ENCODE peak calls at places on chromosomes 6 and 20, in nine cellular contexts. Z, B, Y, E, F, I, P, D and G are unnamed samples.

GRCh38 chr20:14632906-14633305 is 295.5 kb upstream of the FLRT3 start:
- DNase-seq in Z (no peak), B (no peak), Y (no peak), E (peak), F (no peak), I (no peak), P (no peak), D (no peak), G (no peak)

GRCh38 chr6:109292983-109293586 is 89.2 kb downstream of the CD164 start:
- DNase-seq in Z (no peak), B (no peak), Y (no peak), E (no peak), F (no peak), I (no peak), P (no peak), D (no peak), G (no peak)

GRCh38 chr20:58141496-58141895 is 87.0 kb downstream of the ANKRD60 start:
- DNase-seq in Z (no peak), B (no peak), Y (no peak), E (no peak), F (no peak), I (no peak), P (no peak), D (no peak), G (no peak)

GRCh38 chr6:20058912-20059311 is 153.4 kb downstream of the MBOAT1 start:
- DNase-seq in Z (no peak), B (no peak), Y (no peak), E (no peak), F (no peak), I (no peak), P (no peak), D (no peak), G (no peak)

GRCh38 chr6:167558213-167558869 is 233.5 kb downstream of the TTLL2 start:
- DNase-seq in Z (no peak), B (no peak), Y (no peak), E (no peak), F (no peak), I (no peak), P (no peak), D (no peak), G (no peak)

GRCh38 chr6:25889877-25890853 is 16.1 kb upstream of the SLC17A3 start:
- DNase-seq in Z (peak), B (peak), Y (no peak), E (peak), F (no peak), I (peak), P (peak), D (no peak), G (no peak)

GRCh38 chr6:81241717-81242116 is 510.8 kb downstream of the TENT5A start:
- DNase-seq in Z (no peak), B (peak), Y (no peak), E (peak), F (no peak), I (no peak), P (no peak), D (peak), G (no peak)

GRCh38 chr6:4434655-4435054 is 299.3 kb upstream of the ECI2 start:
- DNase-seq in Z (no peak), B (no peak), Y (no peak), E (no peak), F (no peak), I (no peak), P (no peak), D (no peak), G (no peak)

GRCh38 chr20:53993310-53993709 is 77.1 kb downstream of the BCAS1 start:
- DNase-seq in Z (no peak), B (no peak), Y (no peak), E (no peak), F (no peak), I (no peak), P (no peak), D (no peak), G (no peak)

GRCh38 chr6:36822506-36823269 is 16.6 kb downstream of the CPNE5 start:
- DNase-seq in Z (no peak), B (no peak), Y (no peak), E (peak), F (no peak), I (no peak), P (no peak), D (no peak), G (no peak)

GRCh38 chr6:138161434-138162103 is at the start of gene ARFGEF3:
- DNase-seq in Z (peak), B (no peak), Y (peak), E (peak), F (peak), I (peak), P (peak), D (no peak), G (peak)

GRCh38 chr20:34262488-34263288 is 21.5 kb downstream of the ASIP start:
- DNase-seq in Z (no peak), B (peak), Y (peak), E (peak), F (no peak), I (peak), P (no peak), D (no peak), G (no peak)

GRCh38 chr20:21396921-21397340 is 395 bp downstream of the NKX2-4 start:
- DNase-seq in Z (no peak), B (no peak), Y (peak), E (no peak), F (peak), I (no peak), P (no peak), D (no peak), G (no peak)

GRCh38 chr20:17931513-17931912 is 37.1 kb downstream of the SNX5 start:
- DNase-seq in Z (no peak), B (no peak), Y (no peak), E (no peak), F (no peak), I (no peak), P (no peak), D (no peak), G (no peak)

GRCh38 chr6:110590821-110591351 is 114.5 kb upstream of the SLC22A16 start:
- DNase-seq in Z (no peak), B (peak), Y (peak), E (peak), F (peak), I (no peak), P (no peak), D (no peak), G (no peak)

GRCh38 chr6:31829633-31830492 is 2.3 kb downstream of the HSPA1B start:
- DNase-seq in Z (peak), B (peak), Y (no peak), E (peak), F (peak), I (peak), P (no peak), D (no peak), G (no peak)

GRCh38 chr20:62192635-62193034 is 9.8 kb downstream of the MTG2 start:
- DNase-seq in Z (no peak), B (no peak), Y (no peak), E (no peak), F (no peak), I (no peak), P (no peak), D (no peak), G (no peak)

GRCh38 chr6:75437451-75438185 is 56.0 kb downstream of the FILIP1 start:
- DNase-seq in Z (no peak), B (peak), Y (no peak), E (peak), F (no peak), I (no peak), P (no peak), D (no peak), G (no peak)

GRCh38 chr20:58636396-58636982 is 14.6 kb upstream of the STX16 start:
- DNase-seq in Z (no peak), B (no peak), Y (no peak), E (no peak), F (no peak), I (no peak), P (no peak), D (no peak), G (no peak)

GRCh38 chr20:16498526-16499140 is 74.6 kb downstream of the KIF16B start:
- DNase-seq in Z (no peak), B (peak), Y (no peak), E (no peak), F (no peak), I (no peak), P (no peak), D (no peak), G (no peak)

GRCh38 chr6:7909323-7910276 is 988 bp downstream of the TXNDC5 start:
- DNase-seq in Z (peak), B (peak), Y (peak), E (peak), F (peak), I (peak), P (peak), D (no peak), G (no peak)

GRCh38 chr6:3643921-3644320 is 107.6 kb downstream of the PXDC1 start:
- DNase-seq in Z (no peak), B (no peak), Y (no peak), E (no peak), F (no peak), I (no peak), P (no peak), D (no peak), G (no peak)

GRCh38 chr6:32763417-32763816 is at the start of gene HLA-DQB2:
- DNase-seq in Z (no peak), B (no peak), Y (no peak), E (peak), F (no peak), I (no peak), P (no peak), D (no peak), G (no peak)

GRCh38 chr6:169970306-169970988 is 219.0 kb downstream of the ERMARD start:
- DNase-seq in Z (peak), B (no peak), Y (no peak), E (no peak), F (no peak), I (no peak), P (peak), D (no peak), G (no peak)

GRCh38 chr20:1636621-1637020 is 16.8 kb upstream of the SIRPB1 start:
- DNase-seq in Z (no peak), B (no peak), Y (no peak), E (no peak), F (no peak), I (no peak), P (no peak), D (no peak), G (no peak)
- TF ChIP-seq CTCF in Z (no peak), B (no peak), Y (no peak), E (no peak), F (no peak), I (no peak), P (no peak), D (no peak), G (no peak)

DNA sequence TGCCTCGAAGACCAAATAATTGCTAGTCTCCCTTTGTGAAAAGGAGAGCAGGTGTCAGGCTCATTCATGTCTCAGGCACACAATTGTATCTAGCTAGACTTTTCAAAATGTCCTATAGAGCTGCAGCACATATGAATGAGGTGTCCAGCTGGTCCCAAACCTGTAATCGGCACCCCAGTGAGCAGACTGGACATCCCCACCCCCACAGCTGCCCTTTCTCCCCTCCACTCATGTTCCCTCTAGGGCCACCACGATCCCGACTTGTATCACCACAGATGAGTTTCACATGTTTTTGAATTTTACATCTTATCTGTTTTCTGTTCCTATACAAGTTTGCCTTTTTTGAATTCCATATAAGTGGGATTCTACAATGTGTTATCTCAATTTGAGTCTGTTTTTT is 123.7 kb downstream of the CEBPB start:
- DNase-seq in Z (no peak), B (no peak), Y (no peak), E (no peak), F (no peak), I (no peak), P (no peak), D (no peak), G (no peak)
- TF ChIP-seq CTCF in Z (no peak), B (no peak), Y (no peak), E (no peak), F (no peak), I (no peak), P (no peak), D (no peak), G (no peak)

GRCh38 chr6:73308712-73309533 is 45.2 kb downstream of the DPPA5 start:
- DNase-seq in Z (no peak), B (peak), Y (no peak), E (peak), F (no peak), I (peak), P (no peak), D (no peak), G (no peak)
- TF ChIP-seq CTCF in Z (no peak), B (peak), Y (no peak), E (peak), F (no peak), I (no peak), P (no peak), D (peak), G (no peak)

GRCh38 chr6:16386056-16386455 is 147.7 kb downstream of the GMPR start:
- DNase-seq in Z (no peak), B (no peak), Y (no peak), E (no peak), F (no peak), I (no peak), P (no peak), D (no peak), G (no peak)
- TF ChIP-seq CTCF in Z (no peak), B (no peak), Y (no peak), E (no peak), F (no peak), I (no peak), P (no peak), D (no peak), G (no peak)

DNA sequence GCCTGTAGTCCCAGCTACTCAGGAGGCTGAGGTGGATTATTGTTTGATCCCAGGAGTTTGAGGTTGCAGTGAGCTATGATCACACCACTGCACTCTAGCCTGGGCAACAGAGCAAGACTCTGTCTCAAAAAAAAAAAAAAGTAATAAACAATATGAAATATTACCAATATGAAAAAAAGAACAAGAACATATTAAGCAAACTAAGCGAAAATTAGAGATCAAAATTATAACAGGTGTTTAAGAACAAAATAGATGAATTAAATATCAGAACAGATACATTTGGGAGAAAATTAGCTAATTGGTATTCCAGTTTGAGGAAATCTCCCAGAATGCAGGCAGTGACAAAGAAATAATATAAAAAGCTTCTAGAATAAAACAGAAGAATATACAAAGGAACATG is 23.3 kb downstream of the GLO1 start:
- DNase-seq in Z (no peak), B (no peak), Y (no peak), E (no peak), F (no peak), I (no peak), P (no peak), D (no peak), G (no peak)
- TF ChIP-seq CTCF in Z (no peak), B (no peak), Y (no peak), E (no peak), F (no peak), I (no peak), P (no peak), D (no peak), G (no peak)

GRCh38 chr6:1526689-1527088 is 83.0 kb upstream of the FOXC1 start:
- DNase-seq in Z (no peak), B (peak), Y (no peak), E (no peak), F (no peak), I (no peak), P (no peak), D (no peak), G (no peak)

GRCh38 chr6:1522779-1523178 is 86.9 kb upstream of the FOXC1 start:
- DNase-seq in Z (no peak), B (no peak), Y (no peak), E (no peak), F (no peak), I (no peak), P (no peak), D (no peak), G (no peak)

GRCh38 chr6:1527098-1527497 is 82.6 kb upstream of the FOXC1 start:
- DNase-seq in Z (peak), B (peak), Y (peak), E (peak), F (no peak), I (no peak), P (no peak), D (peak), G (no peak)

GRCh38 chr6:1525364-1526038 is 84.2 kb upstream of the FOXC1 start:
- DNase-seq in Z (no peak), B (no peak), Y (no peak), E (no peak), F (no peak), I (no peak), P (no peak), D (no peak), G (no peak)

GRCh38 chr6:1524040-1524480 is 85.7 kb upstream of the FOXC1 start:
- DNase-seq in Z (peak), B (peak), Y (peak), E (peak), F (peak), I (peak), P (peak), D (no peak), G (no peak)
- TF ChIP-seq CTCF in Z (peak), B (peak), Y (peak), E (peak), F (peak), I (peak), P (peak), D (peak), G (no peak)

GRCh38 chr6:88517737-88518136 is 351.6 kb upstream of the CNR1 start:
- DNase-seq in Z (no peak), B (no peak), Y (no peak), E (peak), F (no peak), I (no peak), P (no peak), D (no peak), G (no peak)

GRCh38 chr6:88512951-88513350 is 346.8 kb upstream of the CNR1 start:
- DNase-seq in Z (no peak), B (no peak), Y (no peak), E (no peak), F (no peak), I (no peak), P (no peak), D (no peak), G (no peak)

GRCh38 chr6:88519227-88520019 is 353.3 kb upstream of the CNR1 start:
- DNase-seq in Z (no peak), B (no peak), Y (no peak), E (no peak), F (no peak), I (no peak), P (no peak), D (no peak), G (no peak)

GRCh38 chr6:88513920-88514319 is 347.8 kb upstream of the CNR1 start:
- DNase-seq in Z (no peak), B (peak), Y (no peak), E (no peak), F (no peak), I (no peak), P (no peak), D (no peak), G (no peak)
- TF ChIP-seq CTCF in Z (no peak), B (no peak), Y (no peak), E (no peak), F (no peak), I (no peak), P (no peak), D (no peak), G (no peak)